ENCODE peak calls at places on chromosome 6, in five cellular contexts. K is heart left ventricle, E is A673, L is esophagus squamous epithelium, H is cardiac muscle cell. V is an unnamed sample.

GRCh38 chr6:142537612-142538478 is 236.0 kb downstream of the ADGRG6 start:
- DNase-seq in K (no peak), H (peak; percentile 52), L (no peak), E (peak; percentile 73), V (no peak)

GRCh38 chr6:163679012-163679660 is 264.6 kb downstream of the QKI start:
- DNase-seq in L (no peak), H (no peak), E (no peak), K (no peak), V (no peak)

GRCh38 chr6:51535327-51535726 is 552.1 kb downstream of the PKHD1 start:
- DNase-seq in L (no peak), K (no peak), E (no peak), H (no peak), V (no peak)

GRCh38 chr6:146856296-146856695 is 257.5 kb downstream of the ADGB start:
- DNase-seq in K (no peak), E (no peak), H (no peak), L (no peak), V (no peak)

GRCh38 chr6:38722727-38723334 is 7.7 kb downstream of the DNAH8 start:
- DNase-seq in H (no peak), K (no peak), L (no peak), E (no peak), V (no peak)

GRCh38 chr6:153553627-153554026 is 422.5 kb upstream of the RGS17 start:
- DNase-seq in K (no peak), H (no peak), E (peak; percentile 76), L (no peak), V (no peak)

GRCh38 chr6:42260424-42260888 is 42.8 kb upstream of the MRPS10 start:
- DNase-seq in E (peak; percentile 71), K (peak; percentile 25), H (no peak), L (no peak), V (peak; percentile 10)

GRCh38 chr6:35477028-35477427 is 8.8 kb downstream of the RPL10A start:
- DNase-seq in L (no peak), E (no peak), H (no peak), K (no peak), V (no peak)

GRCh38 chr6:153047386-153047785 is 44.9 kb upstream of the MTRF1L start:
- DNase-seq in L (no peak), K (no peak), H (no peak), E (no peak), V (no peak)

GRCh38 chr6:44001318-44001868 is 125.9 kb downstream of the MRPL14 start:
- DNase-seq in L (no peak), E (peak; percentile 82), K (peak; percentile 28), H (peak; percentile 44), V (peak; percentile 54)

GRCh38 chr6:13478525-13478962 is 8.9 kb downstream of the GFOD1 start:
- DNase-seq in L (no peak), E (no peak), H (no peak), K (no peak), V (no peak)

GRCh38 chr6:26044140-26045045 is 42.8 kb upstream of the HFE start:
- DNase-seq in H (peak; percentile 50), E (peak; percentile 22), L (no peak), K (no peak), V (no peak)

GRCh38 chr6:11072080-11072479 is 21.6 kb upstream of the SMIM13 start:
- DNase-seq in E (no peak), K (no peak), L (no peak), H (no peak), V (no peak)

GRCh38 chr6:167093406-167093921 is 29.4 kb upstream of the CCR6 start:
- DNase-seq in E (no peak), H (no peak), K (no peak), L (no peak), V (no peak)
- H3K4me1 ChIP-seq in E (no peaks in the 10 kb centered on the region), H (no peaks in the 10 kb centered on the region), K (no peaks in the 10 kb centered on the region), L (no peaks in the 10 kb centered on the region), V (no peaks in the 10 kb centered on the region)

GRCh38 chr6:40626886-40627285 is 39.7 kb upstream of the LRFN2 start:
- DNase-seq in L (no peak), H (no peak), K (no peak), E (no peak), V (no peak)

GRCh38 chr6:40627316-40627715 is 40.2 kb upstream of the LRFN2 start:
- DNase-seq in E (no peak), L (no peak), K (no peak), H (no peak), V (no peak)

GRCh38 chr6:40620546-40620945 is 33.4 kb upstream of the LRFN2 start:
- DNase-seq in H (no peak), K (no peak), E (no peak), L (no peak), V (no peak)

GRCh38 chr6:40623178-40623577 is 36.0 kb upstream of the LRFN2 start:
- DNase-seq in K (no peak), E (no peak), H (no peak), L (no peak), V (no peak)

DNA sequence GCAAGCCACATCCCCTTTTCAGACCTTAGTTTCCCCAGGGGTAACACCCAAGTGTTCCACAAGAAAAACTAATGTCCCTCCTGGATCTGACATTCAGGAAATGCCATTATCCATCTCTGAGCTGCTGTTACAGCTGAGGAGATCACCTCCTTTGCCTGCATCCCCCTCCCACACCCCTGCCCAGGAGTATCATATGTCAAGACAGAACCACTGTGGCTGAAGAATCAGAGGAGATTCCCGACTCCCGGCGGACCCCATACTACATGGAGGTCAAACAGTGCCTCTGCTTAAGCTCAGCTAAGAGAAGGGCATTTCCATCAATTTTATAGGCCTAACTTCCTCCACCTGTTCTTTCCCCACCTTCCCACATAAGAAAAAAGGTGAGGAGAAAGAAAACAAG is 36.8 kb upstream of the LRFN2 start:
- DNase-seq in H (no peak), E (no peak), K (no peak), L (no peak), V (no peak)
- H3K9me3 ChIP-seq in H (no peaks in the 10 kb centered on the region), E (no peaks in the 10 kb centered on the region), K (no peaks in the 10 kb centered on the region), L (no peaks in the 10 kb centered on the region), V (no peaks in the 10 kb centered on the region)

DNA sequence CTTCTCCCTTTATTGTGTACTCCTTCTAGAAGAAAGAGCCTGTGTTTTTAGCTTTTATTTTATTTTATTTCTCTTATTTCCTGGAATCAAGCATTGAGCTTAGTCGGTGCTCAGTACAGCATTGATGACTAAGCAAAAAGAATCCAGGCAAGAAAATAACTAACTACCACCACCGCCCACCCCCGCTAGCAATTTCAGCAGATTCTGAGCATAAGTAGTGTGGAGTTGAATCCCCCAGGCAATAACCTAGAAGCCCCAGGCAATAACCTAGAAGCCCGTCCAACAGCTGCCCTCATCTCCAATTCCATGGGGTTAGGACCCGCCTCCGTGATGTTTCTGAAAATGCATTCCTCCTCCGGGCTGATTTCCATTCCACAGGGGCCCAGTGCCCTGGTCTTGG is 258.0 kb upstream of the TAB2 start:
- DNase-seq in E (no peak), H (no peak), K (no peak), L (no peak), V (no peak)
- H3K4me1 ChIP-seq in E (no peaks in the 10 kb centered on the region), H (peaks cover 30% of the 10 kb centered on the region), K (peaks cover 5% of the 10 kb centered on the region), L (peaks cover 13% of the 10 kb centered on the region), V (peaks cover 10% of the 10 kb centered on the region)

DNA sequence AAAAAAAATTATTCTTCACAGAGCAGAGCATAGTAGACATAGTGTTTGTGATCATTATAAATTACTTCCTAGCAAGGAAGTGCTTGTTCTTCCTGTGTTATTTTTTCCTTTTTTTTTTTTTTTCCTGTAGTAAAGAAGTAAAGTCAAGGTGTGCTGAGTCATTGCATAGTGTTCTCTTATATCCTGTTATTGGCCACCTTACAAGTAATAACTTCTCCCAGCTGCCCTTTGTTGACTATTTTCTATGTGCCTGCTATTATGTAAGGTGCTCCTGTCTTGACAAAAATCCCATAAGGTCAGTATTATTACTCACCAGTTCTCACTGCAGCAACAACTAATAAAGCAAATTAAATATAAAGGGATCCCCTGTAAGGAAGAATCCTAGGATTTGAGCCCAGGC is 195.3 kb downstream of the GJA1 start:
- DNase-seq in K (no peak), H (no peak), E (no peak), L (no peak), V (no peak)
- H3K9me3 ChIP-seq in K (peaks cover 40% of the 10 kb centered on the region), H (no peaks in the 10 kb centered on the region), E (peaks cover 12% of the 10 kb centered on the region), L (no peaks in the 10 kb centered on the region), V (no peaks in the 10 kb centered on the region)

DNA sequence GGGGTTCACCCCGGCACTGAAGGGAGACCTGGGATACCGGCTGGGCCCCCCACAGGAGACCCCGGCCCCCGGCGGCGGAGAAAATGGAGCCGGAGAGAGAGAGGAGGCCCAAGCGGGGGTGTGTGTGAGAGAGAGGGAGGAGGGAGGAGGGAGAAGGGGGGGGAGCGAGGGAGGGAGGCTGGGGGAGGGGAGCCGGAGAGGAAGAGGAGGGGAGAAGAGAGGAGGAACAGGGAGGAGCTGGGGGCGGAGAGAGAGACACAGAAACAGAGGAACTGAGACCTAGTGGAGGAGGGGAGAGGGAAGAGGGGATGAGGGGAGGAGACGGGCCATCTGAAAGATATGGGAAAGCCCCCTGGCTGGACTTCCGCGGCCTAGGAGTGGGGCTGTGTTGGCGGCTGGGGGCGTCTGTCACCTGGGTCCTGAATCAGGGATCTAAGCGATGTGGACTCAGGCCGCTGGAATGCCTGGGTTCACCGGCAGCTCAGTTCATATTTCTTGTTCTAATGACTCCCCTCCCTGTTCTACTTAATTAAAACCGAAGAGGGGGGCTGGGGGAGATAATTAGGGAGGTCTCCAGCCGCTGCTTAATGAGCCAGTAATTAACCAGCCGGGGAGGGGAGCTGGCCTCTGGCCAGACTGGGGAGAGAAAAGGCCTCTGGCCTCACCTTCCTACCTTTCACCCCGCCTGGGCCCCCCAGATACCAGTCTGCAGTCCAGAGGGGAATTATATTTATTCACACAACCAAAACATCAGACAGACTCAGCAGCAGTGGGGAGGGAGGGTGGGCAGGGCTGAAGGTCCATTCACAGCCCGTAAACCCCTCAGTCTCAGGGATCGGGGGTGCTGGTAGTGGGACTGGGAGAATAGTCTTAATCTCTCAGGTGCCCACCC is at the start of gene PBX2:
- DNase-seq in L (peak; percentile 70), E (peak; percentile 94), K (peak; percentile 96), H (peak; percentile 95), V (peak; percentile 71)
- H3K4me1 ChIP-seq in L (peaks cover 53% of the 10 kb centered on the region), E (peaks cover 29% of the 10 kb centered on the region), K (peaks cover 13% of the 10 kb centered on the region), H (peaks cover 4% of the 10 kb centered on the region), V (peaks cover 19% of the 10 kb centered on the region)

V was measured in Caco-2.